ENCODE peak calls at places on chromosomes 12 and 14, in five cellular contexts. A is AG04450, B is PC-9, F is heart left ventricle, S is WERI-Rb-1. T is an unnamed sample.

GRCh38 chr12:60148831-60149230 is 553.0 kb downstream of the SLC16A7 start:
- DNase-seq in A (peak; percentile 65), B (no peak), F (no peak), S (no peak), T (peak; percentile 66)

GRCh38 chr12:96421014-96421413 is 20.8 kb upstream of the CDK17 start:
- DNase-seq in A (no peak), B (no peak), F (no peak), S (no peak), T (no peak)

GRCh38 chr12:52203126-52203921 is 11.5 kb upstream of the KRT80 start:
- DNase-seq in A (no peak), B (peak; percentile 78), F (peak; percentile 72), S (no peak), T (no peak)

GRCh38 chr12:15444523-15444922 is 122.2 kb downstream of the PTPRO start:
- DNase-seq in A (no peak), B (no peak), F (no peak), S (no peak), T (no peak)

GRCh38 chr12:110846615-110847566 is at the start of gene CCDC63:
- DNase-seq in A (no peak), B (peak; percentile 14), F (peak; percentile 61), S (peak; percentile 49), T (no peak)

GRCh38 chr14:20460458-20461229 is 590 bp downstream of the PIP4P1 start:
- DNase-seq in A (no peak), B (peak; percentile 39), F (no peak), S (peak; percentile 49), T (no peak)

GRCh38 chr12:110560048-110560447 is 23.1 kb downstream of the PPTC7 start:
- DNase-seq in A (no peak), B (no peak), F (no peak), S (no peak), T (no peak)

GRCh38 chr14:21940887-21941855 is 267.6 kb upstream of the OR4E1 start:
- DNase-seq in A (no peak), B (peak; percentile 6), F (no peak), S (peak; percentile 10), T (no peak)

GRCh38 chr12:122730215-122731014 is at the start of gene HCAR1:
- DNase-seq in A (no peak), B (peak; percentile 23), F (no peak), S (no peak), T (no peak)

GRCh38 chr14:104872469-104873341 is 7.6 kb downstream of the CEP170B start:
- DNase-seq in A (no peak), B (peak; percentile 30), F (no peak), S (no peak), T (no peak)

GRCh38 chr14:23119362-23120327 is 590 bp upstream of the CEBPE start:
- DNase-seq in A (no peak), B (no peak), F (no peak), S (peak; percentile 56), T (no peak)

GRCh38 chr12:124917135-124917840 is 2.8 kb upstream of the UBC start:
- DNase-seq in A (peak; percentile 99), B (peak; percentile 95), F (peak; percentile 98), S (peak; percentile 99), T (peak; percentile 99)

GRCh38 chr12:6328945-6329692 is 12.8 kb downstream of the TNFRSF1A start:
- DNase-seq in A (no peak), B (no peak), F (no peak), S (peak; percentile 59), T (no peak)

GRCh38 chr14:68692916-68693771 is 99.7 kb downstream of the ZFP36L1 start:
- DNase-seq in A (peak; percentile 33), B (no peak), F (no peak), S (no peak), T (peak; percentile 67)

GRCh38 chr12:54701940-54702592 is 53.9 kb upstream of the DCD start:
- DNase-seq in A (no peak), B (no peak), F (no peak), S (no peak), T (peak; percentile 10)

GRCh38 chr12:998020-998874 is 7.2 kb downstream of the ERC1 start:
- DNase-seq in A (no peak), B (no peak), F (no peak), S (no peak), T (no peak)

GRCh38 chr14:44404599-44405349 is 102.3 kb downstream of the FSCB start:
- DNase-seq in A (no peak), B (no peak), F (no peak), S (no peak), T (no peak)

GRCh38 chr12:122793685-122794106 is 19.3 kb downstream of the CCDC62 start:
- DNase-seq in A (peak; percentile 38), B (peak; percentile 6), F (no peak), S (peak; percentile 18), T (peak; percentile 17)

GRCh38 chr12:53676715-53677611 is 1.1 kb upstream of the ATP5MC2 start:
- DNase-seq in A (no peak), B (no peak), F (peak; percentile 52), S (peak; percentile 85), T (no peak)

GRCh38 chr12:102479099-102479887 is 1.1 kb downstream of the IGF1 start:
- DNase-seq in A (no peak), B (no peak), F (no peak), S (no peak), T (no peak)

DNA sequence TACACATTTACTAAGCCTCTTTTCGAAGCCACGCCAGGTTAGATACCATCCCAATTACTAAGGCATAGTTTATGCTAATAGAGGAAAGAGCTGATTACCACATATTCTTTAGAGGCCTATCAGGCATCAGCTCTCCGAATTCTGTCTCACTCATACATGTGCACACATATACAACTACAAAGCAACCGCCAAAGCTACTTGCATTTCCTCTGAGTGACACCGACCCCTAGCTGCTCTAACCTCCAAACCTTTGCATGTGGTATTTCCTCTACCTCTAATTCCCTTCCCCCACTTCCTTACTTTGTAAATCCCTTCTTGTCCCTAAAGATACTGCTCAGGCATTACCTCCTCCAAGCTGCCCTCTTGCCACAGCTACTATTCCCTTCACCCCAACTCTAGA is 107.2 kb downstream of the DUSP6 start:
- DNase-seq in A (no peak), B (no peak), F (no peak), S (no peak), T (no peak)
- H3K4me3 ChIP-seq in A (no peak overlapping the region), B (no peak overlapping the region), F (no peak overlapping the region), S (no peak overlapping the region), T (no peak overlapping the region)

DNA sequence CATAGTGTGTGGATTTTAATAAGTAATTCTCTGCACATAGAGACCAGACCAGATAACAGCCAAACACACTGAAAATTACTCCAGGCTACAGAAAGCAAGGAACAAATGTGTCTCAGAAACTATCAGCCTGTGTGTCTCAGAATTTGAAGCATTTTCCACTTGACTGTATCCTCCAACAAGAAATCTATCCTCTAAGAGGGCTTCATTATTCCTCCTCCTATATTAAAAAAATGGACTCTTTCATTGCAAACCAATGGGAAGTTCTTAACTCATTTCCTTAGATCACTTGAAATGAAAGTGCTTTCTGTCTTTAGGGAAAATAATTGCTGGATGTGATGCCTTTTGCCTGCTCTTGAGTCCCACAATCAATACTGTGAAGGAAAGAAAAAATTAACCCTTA is 2.3 kb downstream of the ST8SIA1 start:
- DNase-seq in A (no peak), B (no peak), F (no peak), S (no peak), T (no peak)
- TF ChIP-seq CTCF in A (no peak), B (no peak), F (no peak), S (no peak), T (no peak)

GRCh38 chr14:53108292-53108937 is 44.7 kb downstream of the DDHD1 start:
- DNase-seq in A (no peak), B (no peak), F (no peak), S (no peak), T (no peak)

GRCh38 chr14:53109028-53109687 is 44.0 kb downstream of the DDHD1 start:
- DNase-seq in A (no peak), B (no peak), F (no peak), S (no peak), T (no peak)

GRCh38 chr14:53110103-53110502 is 43.0 kb downstream of the DDHD1 start:
- DNase-seq in A (no peak), B (no peak), F (no peak), S (no peak), T (no peak)

GRCh38 chr14:53109688-53110041 is 43.5 kb downstream of the DDHD1 start:
- DNase-seq in A (no peak), B (no peak), F (no peak), S (no peak), T (no peak)

DNA sequence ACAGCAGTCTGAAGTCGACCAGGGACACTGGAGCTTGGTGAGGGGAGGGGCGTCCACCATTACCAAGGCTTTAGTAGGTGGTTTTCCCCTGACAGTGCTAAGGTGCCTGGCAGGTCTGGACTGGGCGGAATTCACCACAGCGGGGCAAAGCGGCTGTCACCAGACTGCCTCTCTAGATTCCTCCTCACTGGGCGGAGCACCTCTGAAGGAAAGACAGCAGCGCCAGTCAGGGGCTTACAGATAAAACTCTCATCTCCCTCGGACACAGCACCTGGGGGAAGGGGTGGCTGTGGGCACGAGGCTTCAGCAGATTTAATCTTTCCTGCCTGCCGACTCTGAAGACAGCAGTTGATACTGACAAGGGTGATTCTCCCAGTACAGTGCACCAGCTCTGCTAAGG is 39.1 kb downstream of the DDHD1 start:
- DNase-seq in A (no peak), B (no peak), F (no peak), S (no peak), T (no peak)
- H3K4me3 ChIP-seq in A (no peak overlapping the region), B (no peak overlapping the region), F (no peak overlapping the region), S (no peak overlapping the region), T (no peak overlapping the region)

GRCh38 chr14:89296281-89296745 is 120.7 kb downstream of the FOXN3 start:
- DNase-seq in A (no peak), B (no peak), F (no peak), S (no peak), T (no peak)
- TF ChIP-seq CTCF in A (no peak), B (no peak), F (no peak), S (no peak), T (no peak)

GRCh38 chr12:9933966-9934365 is 1.8 kb upstream of the CLEC2A start:
- DNase-seq in A (no peak), B (no peak), F (no peak), S (no peak), T (peak; percentile 34)
- H3K4me3 ChIP-seq in A (no peak overlapping the region), B (no peak overlapping the region), F (no peak overlapping the region), S (no peak overlapping the region), T (no peak overlapping the region)

GRCh38 chr14:28751467-28752058 is 15.0 kb upstream of the FOXG1 start:
- DNase-seq in A (no peak), B (peak; percentile 31), F (no peak), S (peak; percentile 78), T (peak; percentile 11)
- TF ChIP-seq CTCF in A (peak; percentile 80), B (peak; percentile 70), F (peak; percentile 29), S (peak; percentile 87), T (peak; percentile 77)

GRCh38 chr12:7769999-7770398 is 5.0 kb downstream of the NANOGNB start:
- DNase-seq in A (no peak), B (no peak), F (no peak), S (no peak), T (no peak)
- H3K4me3 ChIP-seq in A (no peak overlapping the region), B (no peak overlapping the region), F (no peak overlapping the region), S (no peak overlapping the region), T (no peak overlapping the region)

DNA sequence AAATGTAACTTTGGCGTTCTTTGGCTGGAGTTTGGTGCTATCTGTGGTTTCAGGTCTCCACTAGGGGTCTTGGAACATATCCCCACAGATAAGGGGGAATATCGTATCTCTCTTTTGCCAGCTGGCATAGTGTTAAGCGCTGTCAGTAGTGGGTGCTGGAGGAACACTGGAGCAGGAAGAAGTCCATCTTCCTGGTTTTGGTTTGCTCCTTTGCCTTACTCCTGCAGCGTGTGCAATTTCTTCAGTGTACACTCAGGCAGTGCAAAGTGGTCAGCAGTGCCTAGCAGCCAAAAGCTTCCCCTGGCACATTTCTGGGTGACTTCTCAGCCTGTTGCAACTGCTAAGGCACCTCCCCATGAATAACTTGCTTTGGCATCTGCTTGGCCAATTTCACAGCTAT is 11.7 kb upstream of the RIPK3 start:
- DNase-seq in A (no peak), B (no peak), F (no peak), S (no peak), T (no peak)
- TF ChIP-seq CTCF in A (no peak), B (no peak), F (no peak), S (peak; percentile 2), T (peak; percentile 20)